ENCODE peak calls at places on chromosomes 6 and 20, in five cellular contexts. U is cardiac muscle cell; T is NCI-H2081; X is SW480; H is CD8-positive, alpha-beta memory T cell. I is an unnamed sample.

GRCh38 chr20:63686492-63687321 is 9.7 kb upstream of the TNFRSF6B start:
- DNase-seq in U (peak; percentile 89), X (peak; percentile 91), T (no peak), H (no peak), I (no peak)

GRCh38 chr6:108174371-108175175 is 8.8 kb downstream of the NR2E1 start:
- DNase-seq in H (no peak), X (no peak), U (peak; percentile 57), T (no peak), I (no peak)

GRCh38 chr20:60630609-60631008 is 621.5 kb upstream of the CDH4 start:
- DNase-seq in X (peak; percentile 70), T (peak; percentile 37), H (no peak), U (no peak), I (no peak)

GRCh38 chr20:47768016-47768953 is 17.0 kb downstream of the SULF2 start:
- DNase-seq in H (no peak), T (no peak), X (no peak), U (peak; percentile 55), I (no peak)

GRCh38 chr20:6908673-6909072 is 141.2 kb downstream of the BMP2 start:
- DNase-seq in H (no peak), T (no peak), X (no peak), U (no peak), I (no peak)

GRCh38 chr6:33201147-33201545 is 479 bp downstream of the SLC39A7 start:
- DNase-seq in T (no peak), H (no peak), X (no peak), U (peak; percentile 23), I (no peak)

GRCh38 chr6:41164551-41164950 is 1.6 kb upstream of the TREM2 start:
- DNase-seq in U (no peak), X (no peak), T (no peak), H (no peak), I (no peak)

GRCh38 chr20:11041396-11041795 is 367.6 kb upstream of the JAG1 start:
- DNase-seq in T (no peak), U (no peak), H (no peak), X (no peak), I (no peak)

GRCh38 chr20:61958773-61959172 is 106.9 kb downstream of the TAF4 start:
- DNase-seq in T (no peak), X (no peak), U (no peak), H (no peak), I (no peak)

GRCh38 chr20:18224968-18225568 is 63.3 kb upstream of the ZNF133 start:
- DNase-seq in T (no peak), X (peak; percentile 27), H (no peak), U (peak; percentile 71), I (peak; percentile 17)

GRCh38 chr6:47413752-47414516 is 63.7 kb upstream of the CD2AP start:
- DNase-seq in X (peak; percentile 63), H (peak; percentile 53), T (peak; percentile 33), U (peak; percentile 83), I (peak; percentile 79)

GRCh38 chr20:32451340-32451681 is 93.2 kb downstream of the ASXL1 start:
- DNase-seq in H (no peak), U (no peak), T (no peak), X (no peak), I (no peak)

GRCh38 chr20:54323227-54323734 is 115.4 kb downstream of the PFDN4 start:
- DNase-seq in H (no peak), T (no peak), X (no peak), U (peak; percentile 43), I (no peak)

GRCh38 chr6:105989178-105989577 is 97.0 kb upstream of the PRDM1 start:
- DNase-seq in X (no peak), H (no peak), T (no peak), U (no peak), I (no peak)